ENCODE peak calls at places on chromosomes 6 and 20, in ten cellular contexts. J is globus pallidus; Z is GM12865; R is NCI-H1092; F is stimulated activated CD8-positive, alpha-beta memory T cell treated with anti-CD3 and anti-CD28 coated beads, Interleukin-15, amount 100 ng/mL, for 1 hour; A is NCI-H345; G is nucleus accumbens; H is DND-41; T is aorta; Y is HFFc6. O is an unnamed sample.

GRCh38 chr6:158789115-158789917 is 29.9 kb downstream of the EZR start:
- DNase-seq in R (no peak), Y (no peak), Z (peak; percentile 46), J (no peak), A (no peak), H (peak; percentile 60), F (no peak), G (no peak), T (no peak), O (no peak)

GRCh38 chr6:125995972-125996580 is 9.7 kb downstream of the TRMT11 start:
- DNase-seq in G (peak; percentile 40), Z (peak; percentile 75), H (peak; percentile 66), F (peak; percentile 46), Y (peak; percentile 42), J (peak; percentile 64), R (peak; percentile 31), A (peak; percentile 75), T (peak; percentile 58), O (peak; percentile 36)

GRCh38 chr20:4016349-4017050 is 1.1 kb upstream of the RNF24 start:
- DNase-seq in G (no peak), A (no peak), R (no peak), F (no peak), H (no peak), Z (no peak), Y (no peak), T (no peak), J (no peak), O (no peak)

GRCh38 chr6:20793174-20793573 is 258.9 kb downstream of the CDKAL1 start:
- DNase-seq in A (no peak), Z (no peak), G (no peak), F (no peak), H (no peak), Y (no peak), T (no peak), J (no peak), R (no peak), O (no peak)

GRCh38 chr20:50346372-50347347 is 156.0 kb downstream of the CEBPB start:
- DNase-seq in Y (peak; percentile 73), A (peak; percentile 92), H (peak; percentile 59), R (peak; percentile 71), T (peak; percentile 94), J (peak; percentile 71), G (peak; percentile 55), Z (no peak), F (no peak), O (no peak)

GRCh38 chr20:40689100-40689942 is at the start of gene MAFB:
- DNase-seq in J (peak; percentile 96), G (peak; percentile 90), A (peak; percentile 98), F (no peak), T (peak; percentile 96), R (peak; percentile 76), H (peak; percentile 87), Y (no peak), Z (peak; percentile 66), O (no peak)

GRCh38 chr20:21564127-21564773 is 50.4 kb upstream of the NKX2-2 start:
- DNase-seq in T (no peak), A (no peak), Y (no peak), J (peak; percentile 68), R (no peak), H (no peak), F (no peak), G (peak; percentile 11), Z (no peak), O (no peak)

GRCh38 chr6:21999012-21999528 is 297.8 kb downstream of the PRL start:
- DNase-seq in Y (peak; percentile 62), H (no peak), A (peak; percentile 18), Z (no peak), F (no peak), J (no peak), R (no peak), T (no peak), G (no peak), O (no peak)

GRCh38 chr20:33419140-33419974 is 18.0 kb upstream of the CDK5RAP1 start:
- DNase-seq in G (no peak), Z (no peak), T (peak; percentile 77), H (no peak), F (no peak), Y (no peak), R (no peak), J (no peak), A (no peak), O (no peak)

GRCh38 chr6:89999154-89999553 is 104.9 kb downstream of the GJA10 start:
- DNase-seq in Z (no peak), T (no peak), R (peak; percentile 92), A (peak; percentile 96), Y (no peak), H (no peak), G (no peak), F (no peak), J (no peak), O (no peak)

GRCh38 chr6:33949111-33949510 is 145.3 kb upstream of the MLN start:
- DNase-seq in R (no peak), T (no peak), Y (no peak), J (no peak), F (no peak), H (no peak), Z (no peak), A (no peak), G (no peak), O (no peak)

GRCh38 chr6:39865011-39865888 is 69.0 kb downstream of the MOCS1 start:
- DNase-seq in Z (peak; percentile 53), J (peak; percentile 65), A (peak; percentile 36), G (peak; percentile 26), R (peak; percentile 30), T (peak; percentile 87), H (peak; percentile 67), F (peak; percentile 24), Y (peak; percentile 59), O (peak; percentile 21)

GRCh38 chr6:4583026-4583425 is 193.2 kb upstream of the CDYL start:
- DNase-seq in Y (peak; percentile 47), Z (no peak), G (no peak), J (no peak), T (no peak), H (no peak), R (no peak), A (no peak), F (no peak), O (no peak)

GRCh38 chr6:139472341-139473038 is 98.0 kb upstream of the CITED2 start:
- DNase-seq in Y (no peak), R (no peak), F (no peak), A (no peak), Z (no peak), G (no peak), J (no peak), T (no peak), H (no peak), O (no peak)

GRCh38 chr6:148203970-148204369 is 138.7 kb upstream of the SASH1 start:
- DNase-seq in Z (peak; percentile 77), R (no peak), J (no peak), T (peak; percentile 55), A (no peak), F (no peak), G (no peak), Y (no peak), H (peak; percentile 93), O (no peak)

GRCh38 chr6:11522819-11523218 is 14.7 kb upstream of the TMEM170B start:
- DNase-seq in Z (no peak), A (no peak), F (no peak), H (no peak), G (no peak), T (no peak), Y (no peak), J (no peak), R (no peak), O (no peak)

GRCh38 chr20:57759724-57760123 is 49.9 kb upstream of the PMEPA1 start:
- DNase-seq in R (no peak), Y (no peak), J (no peak), G (no peak), T (no peak), H (no peak), A (no peak), F (no peak), Z (no peak), O (no peak)

GRCh38 chr6:138805431-138805830 is 9.5 kb downstream of the ECT2L start:
- DNase-seq in H (no peak), T (no peak), G (no peak), Y (no peak), A (no peak), F (no peak), J (no peak), Z (no peak), R (no peak), O (no peak)

GRCh38 chr6:63643862-63644261 is 8.3 kb downstream of the PHF3 start:
- DNase-seq in R (no peak), H (peak; percentile 8), A (no peak), F (no peak), T (no peak), J (no peak), G (no peak), Y (no peak), Z (peak; percentile 48), O (no peak)

GRCh38 chr6:131062245-131063027 is 609 bp downstream of the EPB41L2 start:
- DNase-seq in Z (peak; percentile 28), G (peak; percentile 68), H (peak; percentile 42), Y (no peak), A (no peak), T (peak; percentile 61), F (no peak), J (peak; percentile 40), R (no peak), O (no peak)

O was measured in central memory CD8-positive, alpha-beta T cell.